ENCODE peak calls at places on chromosome 2, in seven cellular contexts. Y is neural progenitor cell, T is SK-N-SH, M is astrocyte, E is colonic mucosa, O is GM23248, H is mammary epithelial cell. P is an unnamed sample.
A peak's percentile ranks its signal among the peaks of the same experiment; 100 is the strongest.

GRCh38 chr2:180876506-180876905 is 103.9 kb upstream of the UBE2E3 start:
- DNase-seq in H (no peak), O (no peak), M (peak; percentile 83), Y (no peak), T (no peak), E (no peak), P (no peak)

GRCh38 chr2:121532894-121533293 is 2.2 kb downstream of the RNU4ATAC start:
- DNase-seq in Y (peak; percentile 40), H (peak; percentile 79), E (no peak), T (no peak), O (no peak), M (no peak), P (no peak)

GRCh38 chr2:10278029-10278762 is 24.5 kb upstream of the HPCAL1 start:
- DNase-seq in T (no peak), Y (no peak), O (peak; percentile 97), E (peak; percentile 42), M (peak; percentile 76), H (peak; percentile 38), P (no peak)

GRCh38 chr2:1976725-1977416 is 232.6 kb upstream of the PXDN start:
- DNase-seq in E (no peak), Y (no peak), M (no peak), H (no peak), O (peak; percentile 28), T (no peak), P (no peak)

GRCh38 chr2:165475270-165476004 is 5.9 kb downstream of the CSRNP3 start:
- DNase-seq in M (no peak), T (peak; percentile 20), O (no peak), E (no peak), H (no peak), Y (no peak), P (no peak)

GRCh38 chr2:196442211-196442610 is 197.3 kb upstream of the CCDC150 start:
- DNase-seq in H (no peak), O (peak; percentile 60), E (no peak), M (no peak), T (no peak), Y (no peak), P (peak; percentile 44)

GRCh38 chr2:191710411-191710900 is 32.5 kb downstream of the NABP1 start:
- DNase-seq in H (peak; percentile 19), M (peak; percentile 93), Y (no peak), T (no peak), O (peak; percentile 73), E (no peak), P (peak; percentile 47)

GRCh38 chr2:172253190-172254052 is 150.7 kb upstream of the DLX2 start:
- DNase-seq in M (peak; percentile 100), Y (no peak), O (peak; percentile 98), T (peak; percentile 34), H (peak; percentile 99), E (peak; percentile 53), P (peak; percentile 96)

GRCh38 chr2:29106980-29107388 is 8.2 kb upstream of the CLIP4 start:
- DNase-seq in T (no peak), H (peak; percentile 86), Y (peak; percentile 36), M (peak; percentile 51), E (no peak), O (peak; percentile 42), P (no peak)

GRCh38 chr2:44549099-44549471 is 187.3 kb downstream of the CAMKMT start:
- DNase-seq in H (peak; percentile 76), M (peak; percentile 76), Y (no peak), T (no peak), O (peak; percentile 88), E (no peak), P (peak; percentile 80)

GRCh38 chr2:98869868-98870267 is 66.2 kb downstream of the CRACDL start:
- DNase-seq in E (peak; percentile 87), O (no peak), M (no peak), H (no peak), Y (no peak), T (no peak), P (no peak)
- H3K4me3 ChIP-seq in E (peak overlapping the region; percentile 27), O (no peak overlapping the region), M (no peak overlapping the region), H (no peak overlapping the region), Y (no peak overlapping the region), T (no peak overlapping the region), P (no peak overlapping the region)

GRCh38 chr2:219571311-219572236 is at the start of gene OBSL1:
- DNase-seq in M (peak; percentile 67), H (peak; percentile 65), E (peak; percentile 27), Y (peak; percentile 91), O (peak; percentile 72), T (peak; percentile 97), P (peak; percentile 75)
- H3K9ac ChIP-seq in M (peak within 1 kb of the TSS; percentile 82), H (no peak within 1 kb of the TSS), E (peak within 1 kb of the TSS; percentile 26), Y (no peak within 1 kb of the TSS), O (peak within 1 kb of the TSS; percentile 82), T (peak within 1 kb of the TSS; percentile 69), P (peak within 1 kb of the TSS; percentile 95)

GRCh38 chr2:167147254-167147941 is 259.1 kb downstream of the XIRP2 start:
- DNase-seq in Y (no peak), M (no peak), H (no peak), T (no peak), O (no peak), E (no peak), P (no peak)

GRCh38 chr2:167140330-167140729 is 252.1 kb downstream of the XIRP2 start:
- DNase-seq in O (no peak), M (no peak), Y (no peak), E (no peak), H (no peak), T (no peak), P (no peak)

GRCh38 chr2:167140767-167141166 is 252.5 kb downstream of the XIRP2 start:
- DNase-seq in T (no peak), M (peak; percentile 99), O (peak; percentile 97), E (no peak), H (peak; percentile 98), Y (no peak), P (peak; percentile 87)

GRCh38 chr2:167144179-167144898 is 256.1 kb downstream of the XIRP2 start:
- DNase-seq in E (no peak), O (peak; percentile 35), T (no peak), Y (no peak), M (peak; percentile 59), H (no peak), P (peak; percentile 13)

DNA sequence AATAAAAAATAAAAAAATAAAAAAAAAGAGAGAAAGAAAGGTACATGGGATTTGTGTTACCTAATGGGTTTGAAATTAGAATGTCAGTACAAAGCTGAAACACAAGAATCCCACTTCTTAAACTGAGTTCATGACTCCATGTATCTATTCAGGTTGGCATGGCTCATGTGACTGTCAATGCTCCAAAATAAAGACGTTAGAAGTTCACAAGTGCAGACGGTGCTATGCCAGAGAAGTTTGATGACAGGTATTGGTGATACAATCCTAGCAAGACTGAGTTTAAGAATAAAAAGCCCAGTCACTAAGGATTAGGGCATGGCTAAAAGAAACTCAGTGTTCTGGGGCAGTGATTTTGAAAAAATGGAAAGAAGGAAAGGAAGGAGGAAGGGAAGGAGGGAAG is 254.3 kb downstream of the XIRP2 start:
- DNase-seq in E (no peak), O (no peak), M (no peak), H (no peak), T (no peak), Y (no peak), P (no peak)
- H3K4me3 ChIP-seq in E (no peak overlapping the region), O (no peak overlapping the region), M (no peak overlapping the region), H (no peak overlapping the region), T (no peak overlapping the region), Y (no peak overlapping the region), P (no peak overlapping the region)

DNA sequence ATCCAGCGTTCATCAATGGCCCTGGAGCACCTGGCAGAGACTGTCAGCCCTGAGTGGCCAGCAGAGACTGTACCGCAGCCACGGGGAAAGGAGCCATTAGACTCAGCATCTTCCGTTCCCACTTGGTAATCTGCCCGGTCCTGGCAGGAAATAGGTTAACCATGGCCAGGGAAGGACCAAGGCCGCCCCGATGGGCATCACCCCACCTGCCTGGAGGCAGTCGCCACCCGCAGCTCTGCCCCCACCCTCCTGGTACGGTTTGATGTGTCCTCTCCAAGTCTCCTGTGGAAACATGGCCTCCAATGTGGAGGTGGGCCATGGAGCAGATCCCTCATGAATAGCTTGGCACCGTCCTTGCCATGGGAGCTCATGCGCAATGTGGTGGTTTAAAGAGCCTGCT is 75.3 kb downstream of the RTP5 start:
- DNase-seq in T (no peak), M (no peak), O (no peak), H (no peak), E (no peak), Y (no peak), P (no peak)
- H3K9ac ChIP-seq in T (no peak overlapping the region), M (no peak overlapping the region), O (no peak overlapping the region), H (no peak overlapping the region), E (no peak overlapping the region), Y (no peak overlapping the region), P (no peak overlapping the region)

GRCh38 chr2:144268036-144268678 is 251.8 kb downstream of the ZEB2 start:
- DNase-seq in H (no peak), Y (no peak), M (no peak), T (no peak), O (no peak), E (no peak), P (no peak)
- H3K4me3 ChIP-seq in H (no peak overlapping the region), Y (no peak overlapping the region), M (no peak overlapping the region), T (no peak overlapping the region), O (no peak overlapping the region), E (no peak overlapping the region), P (no peak overlapping the region)

DNA sequence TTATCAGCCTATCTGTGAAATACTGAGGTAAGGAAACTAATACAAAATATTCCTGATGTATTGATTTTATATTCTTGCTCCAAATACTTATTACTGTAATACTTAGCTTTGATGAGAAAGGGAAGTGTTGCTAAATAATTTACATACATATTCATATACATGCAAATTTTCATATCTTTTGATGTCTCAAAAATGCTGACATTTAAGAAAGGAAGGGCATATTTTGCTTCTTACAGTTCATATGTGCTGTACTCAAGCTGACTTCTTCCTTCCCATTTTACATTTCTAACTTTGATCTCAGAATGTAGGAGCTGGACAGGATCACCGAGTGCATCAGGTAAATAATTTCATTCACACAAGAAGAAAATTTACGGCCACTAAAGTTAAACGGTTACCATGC is 399.2 kb upstream of the VWC2L start:
- DNase-seq in E (no peak), Y (no peak), T (no peak), M (no peak), H (no peak), O (no peak), P (no peak)
- H3K9ac ChIP-seq in E (no peak overlapping the region), Y (no peak overlapping the region), T (no peak overlapping the region), M (no peak overlapping the region), H (no peak overlapping the region), O (no peak overlapping the region), P (no peak overlapping the region)

GRCh38 chr2:30310955-30311354 is 79.6 kb downstream of the LBH start:
- DNase-seq in Y (no peak), H (no peak), T (no peak), O (no peak), M (no peak), E (no peak), P (no peak)
- H3K4me3 ChIP-seq in Y (no peak overlapping the region), H (no peak overlapping the region), T (no peak overlapping the region), O (no peak overlapping the region), M (no peak overlapping the region), E (no peak overlapping the region), P (no peak overlapping the region)

GRCh38 chr2:69577467-69578200 is 65.9 kb downstream of the AAK1 start:
- DNase-seq in O (no peak), T (no peak), H (no peak), E (no peak), Y (no peak), M (no peak), P (no peak)
- H3K9ac ChIP-seq in O (no peak overlapping the region), T (no peak overlapping the region), H (no peak overlapping the region), E (no peak overlapping the region), Y (no peak overlapping the region), M (no peak overlapping the region), P (no peak overlapping the region)

P was measured in adipocyte.